ENCODE peak calls at places on chromosomes 4 and X, in six cellular contexts. L, I, X, P, Q and N are unnamed samples.

GRCh38 chrX:38004046-38004445 is 2.3 kb upstream of the SYTL5 start:
- DNase-seq in P (no peak), L (no peak), Q (peak; percentile 27), I (no peak), X (no peak), N (no peak)

GRCh38 chrX:109624641-109625311 is at the start of gene KCNE5:
- DNase-seq in X (no peak), L (no peak), I (no peak), Q (no peak), P (no peak), N (no peak)

GRCh38 chrX:72540318-72540717 is 32.3 kb downstream of the HDAC8 start:
- DNase-seq in L (peak; percentile 57), P (no peak), X (no peak), Q (peak; percentile 49), I (no peak), N (no peak)

GRCh38 chr4:112075129-112075753 is 70.0 kb upstream of the FAM241A start:
- DNase-seq in L (peak; percentile 66), X (no peak), P (peak; percentile 41), I (peak; percentile 67), Q (peak; percentile 78), N (no peak)

GRCh38 chrX:71603618-71604017 is 14.7 kb downstream of the CXCR3 start:
- DNase-seq in Q (peak; percentile 8), I (peak; percentile 28), P (no peak), L (peak; percentile 11), X (peak; percentile 31), N (no peak)

GRCh38 chrX:133999013-133999705 is 13.8 kb upstream of the GPC3 start:
- DNase-seq in X (no peak), P (no peak), L (peak; percentile 71), Q (peak; percentile 49), I (no peak), N (no peak)

GRCh38 chr4:87121332-87122065 is 98.9 kb downstream of the KLHL8 start:
- DNase-seq in P (no peak), L (peak; percentile 78), X (no peak), Q (no peak), I (no peak), N (no peak)

GRCh38 chr4:86223472-86223871 is 136.4 kb downstream of the MAPK10 start:
- DNase-seq in X (no peak), P (no peak), I (peak; percentile 66), Q (peak; percentile 70), L (peak; percentile 53), N (no peak)

GRCh38 chrX:123188081-123188480 is 4.0 kb downstream of the GRIA3 start:
- DNase-seq in L (no peak), P (no peak), X (no peak), I (no peak), Q (no peak), N (no peak)

GRCh38 chrX:75746891-75747639 is 38.0 kb downstream of the MAGEE2 start:
- DNase-seq in P (no peak), X (no peak), L (peak; percentile 0), I (no peak), Q (peak; percentile 11), N (peak; percentile 25)

GRCh38 chr4:154208424-154208823 is 283.2 kb downstream of the DCHS2 start:
- DNase-seq in X (no peak), P (no peak), L (no peak), Q (no peak), I (peak; percentile 34), N (no peak)

GRCh38 chr4:120922390-120923200 is at the start of gene PRDM5:
- DNase-seq in L (peak; percentile 71), I (no peak), X (peak; percentile 88), Q (peak; percentile 60), P (peak; percentile 38), N (no peak)

GRCh38 chr4:173181769-173182374 is 13.3 kb downstream of the GALNT7 start:
- DNase-seq in P (peak; percentile 40), L (peak; percentile 59), Q (peak; percentile 59), I (peak; percentile 75), X (no peak), N (no peak)

GRCh38 chr4:37685726-37686372 is 327 bp downstream of the RELL1 start:
- DNase-seq in I (no peak), X (no peak), P (peak; percentile 27), L (peak; percentile 41), Q (no peak), N (no peak)

GRCh38 chr4:14768449-14768848 is 233.8 kb upstream of the CPEB2 start:
- DNase-seq in I (no peak), X (no peak), L (no peak), Q (no peak), P (no peak), N (no peak)

GRCh38 chrX:143998261-143998660 is 114.4 kb downstream of the UBE2NL start:
- DNase-seq in L (no peak), P (no peak), X (peak; percentile 79), I (no peak), Q (no peak), N (no peak)

GRCh38 chrX:57951666-57952319 is 41.5 kb upstream of the ZXDA start:
- DNase-seq in P (no peak), I (no peak), L (no peak), X (no peak), Q (no peak), N (no peak)

GRCh38 chrX:154827624-154828408 is 6.6 kb downstream of the SMIM9 start:
- DNase-seq in X (no peak), I (no peak), P (no peak), Q (no peak), L (no peak), N (no peak)

GRCh38 chrX:109777749-109778148 is 44.7 kb upstream of the ACSL4 start:
- DNase-seq in Q (no peak), I (no peak), P (no peak), X (no peak), L (no peak), N (no peak)

GRCh38 chrX:107826286-107827136 is 845 bp downstream of the MID2 start:
- DNase-seq in P (peak; percentile 28), I (no peak), L (peak; percentile 66), X (no peak), Q (peak; percentile 66), N (peak; percentile 25)

GRCh38 chr4:85445058-85445639 is 29.8 kb upstream of the ARHGAP24 start:
- DNase-seq in L (no peak), I (no peak), X (no peak), P (no peak), Q (peak; percentile 18), N (no peak)

GRCh38 chr4:10529256-10529890 is 72.1 kb upstream of the ZNF518B start:
- DNase-seq in X (no peak), I (peak; percentile 60), Q (peak; percentile 72), P (no peak), L (no peak), N (no peak)

GRCh38 chrX:111736571-111736970 is 55.6 kb downstream of the ALG13 start:
- DNase-seq in Q (no peak), P (no peak), I (no peak), L (no peak), X (no peak), N (no peak)

GRCh38 chr4:174559894-174560293 is 37.6 kb upstream of the HPGD start:
- DNase-seq in L (no peak), P (no peak), I (no peak), X (no peak), Q (no peak), N (no peak)

GRCh38 chr4:42519803-42520417 is 122.6 kb downstream of the SHISA3 start:
- DNase-seq in Q (peak; percentile 77), P (peak; percentile 7), X (no peak), L (peak; percentile 67), I (peak; percentile 28), N (no peak)

GRCh38 chr4:155807021-155807420 is 48.2 kb downstream of the GUCY1B1 start:
- DNase-seq in I (no peak), P (peak; percentile 60), Q (peak; percentile 23), L (peak; percentile 84), X (no peak), N (no peak)

GRCh38 chr4:48490012-48490679 is at the start of gene ZAR1:
- DNase-seq in I (no peak), Q (no peak), L (no peak), X (no peak), P (no peak), N (peak; percentile 21)

GRCh38 chr4:40972722-40973121 is 223.0 kb downstream of the NSUN7 start:
- DNase-seq in L (no peak), P (no peak), I (no peak), Q (no peak), X (no peak), N (no peak)
- TF ChIP-seq CTCF in L (no peak), P (no peak), I (no peak), Q (no peak), X (no peak), N (no peak)

DNA sequence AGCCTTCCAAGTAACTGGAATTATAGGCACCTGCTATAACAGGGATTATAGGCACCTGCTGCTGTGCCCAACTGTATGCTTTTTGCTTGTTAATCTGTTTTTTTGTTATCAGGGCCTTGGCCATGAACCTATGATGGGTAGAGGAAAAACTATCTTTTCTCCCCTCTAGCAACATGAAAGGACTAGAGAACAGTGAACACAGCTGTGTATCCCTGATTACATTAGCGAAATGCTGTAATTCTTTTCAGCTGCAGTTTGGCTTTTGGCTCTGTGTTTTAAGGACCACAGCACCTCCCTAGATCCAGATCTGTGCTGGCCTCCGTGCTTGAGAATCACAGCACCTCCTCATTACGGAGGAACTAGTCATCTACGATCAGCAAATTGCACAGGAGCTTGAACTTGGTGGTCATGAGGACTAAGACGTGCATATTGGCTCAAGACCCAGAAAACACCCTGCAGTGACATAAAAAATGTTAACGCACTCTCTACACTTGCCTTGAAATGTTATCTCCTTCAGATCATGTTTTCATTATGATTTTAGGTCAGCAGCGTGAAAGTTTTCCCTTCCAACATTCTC is 57.7 kb upstream of the S100G start:
- DNase-seq in Q (no peak), L (no peak), I (no peak), P (no peak), X (no peak), N (no peak)
- TF ChIP-seq CTCF in Q (no peak), L (no peak), I (no peak), P (no peak), X (no peak), N (no peak)

GRCh38 chrX:727738-728621 is 97.4 kb downstream of the SHOX start:
- DNase-seq in P (no peak), L (no peak), X (no peak), Q (no peak), I (peak; percentile 28), N (no peak)
- TF ChIP-seq CTCF in P (peak; percentile 19), L (no peak), X (no peak), Q (no peak), I (peak; percentile 27), N (no peak)

GRCh38 chr4:137181293-137181899 is 350.9 kb downstream of the PCDH18 start:
- DNase-seq in I (no peak), L (no peak), P (no peak), Q (no peak), X (no peak), N (no peak)

GRCh38 chr4:137180349-137180748 is 351.9 kb downstream of the PCDH18 start:
- DNase-seq in X (no peak), L (no peak), I (peak; percentile 1), P (no peak), Q (no peak), N (no peak)
- TF ChIP-seq CTCF in X (no peak), L (no peak), I (no peak), P (no peak), Q (no peak), N (no peak)